ENCODE peak calls at places on chromosomes 3 and 15, in seven cellular contexts. U is GM23248, W is PC-3, G is GM23338, L is HCT116, V is hepatocyte, N is neural progenitor cell. E is an unnamed sample.

GRCh38 chr3:117399311-117400068 is 689.9 kb downstream of the TUSC7 start:
- DNase-seq in N (peak), L (no peak), U (peak), G (peak), W (no peak), V (no peak), E (no peak)

GRCh38 chr3:139935866-139936817 is 1.2 kb downstream of the CLSTN2 start:
- DNase-seq in U (peak), L (no peak), G (peak), W (no peak), V (peak), N (peak), E (no peak)

GRCh38 chr3:14322001-14322400 is 80.4 kb upstream of the SLC6A6 start:
- DNase-seq in V (no peak), U (no peak), W (no peak), L (no peak), G (no peak), N (no peak), E (no peak)

GRCh38 chr3:48478631-48479555 is 25.1 kb downstream of the SHISA5 start:
- DNase-seq in N (no peak), U (no peak), L (no peak), W (no peak), G (no peak), V (no peak), E (peak)

GRCh38 chr3:54941690-54942362 is 14.0 kb upstream of the LRTM1 start:
- DNase-seq in V (no peak), G (no peak), L (no peak), N (no peak), U (no peak), W (no peak), E (no peak)

GRCh38 chr15:83094592-83094991 is 12.9 kb upstream of the TM6SF1 start:
- DNase-seq in N (no peak), L (no peak), U (no peak), G (no peak), V (no peak), W (no peak), E (no peak)

GRCh38 chr15:57424628-57425405 is 48.5 kb downstream of the CGNL1 start:
- DNase-seq in L (no peak), W (no peak), N (no peak), G (no peak), U (no peak), V (no peak), E (no peak)

GRCh38 chr3:28322464-28322863 is 26.1 kb upstream of the ZCWPW2 start:
- DNase-seq in N (no peak), V (no peak), L (no peak), G (no peak), U (peak), W (peak), E (no peak)

GRCh38 chr3:96994995-96995394 is 180.6 kb downstream of the EPHA6 start:
- DNase-seq in N (no peak), G (no peak), U (no peak), L (no peak), V (no peak), W (no peak), E (no peak)

GRCh38 chr15:101156509-101157159 is 95.2 kb downstream of the CHSY1 start:
- DNase-seq in G (no peak), V (no peak), L (no peak), W (no peak), N (no peak), U (no peak), E (no peak)

GRCh38 chr3:47994180-47994579 is 22.0 kb downstream of the MAP4 start:
- DNase-seq in V (no peak), L (no peak), U (no peak), G (no peak), N (no peak), W (no peak), E (no peak)

GRCh38 chr3:85785766-85786165 is 827.0 kb downstream of the CADM2 start:
- DNase-seq in U (no peak), G (no peak), V (no peak), L (no peak), N (no peak), W (peak), E (no peak)

GRCh38 chr3:108497271-108497670 is 13.1 kb downstream of the MYH15 start:
- DNase-seq in N (no peak), V (no peak), G (no peak), L (no peak), W (no peak), U (no peak), E (no peak)

GRCh38 chr15:40828447-40829036 is at the start of gene PPP1R14D:
- DNase-seq in G (no peak), N (no peak), U (no peak), V (no peak), W (no peak), L (no peak), E (no peak)

GRCh38 chr3:147414369-147415135 is 5.4 kb downstream of the ZIC1 start:
- DNase-seq in L (no peak), N (peak), G (no peak), V (no peak), W (no peak), U (no peak), E (no peak)

GRCh38 chr3:101038393-101038792 is 45.2 kb upstream of the ABI3BP start:
- DNase-seq in G (no peak), N (no peak), V (no peak), U (peak), L (no peak), W (no peak), E (peak)

GRCh38 chr15:51450001-51450400 is 108.5 kb downstream of the GLDN start:
- DNase-seq in G (no peak), U (peak), L (peak), N (no peak), W (peak), V (no peak), E (no peak)

GRCh38 chr3:126481808-126482502 is 6.3 kb upstream of the ZXDC start:
- DNase-seq in U (peak), W (no peak), L (no peak), V (peak), N (no peak), G (no peak), E (no peak)

GRCh38 chr15:69562564-69562963 is 109.9 kb downstream of the RPLP1 start:
- DNase-seq in V (peak), W (no peak), U (no peak), L (no peak), G (no peak), N (no peak), E (no peak)

GRCh38 chr3:105700575-105700974 is 168.2 kb downstream of the CBLB start:
- DNase-seq in U (peak), L (no peak), V (no peak), G (no peak), W (peak), N (no peak), E (no peak)

GRCh38 chr3:52742418-52743041 is 28.2 kb downstream of the NEK4 start:
- DNase-seq in V (peak), U (peak), L (peak), N (peak), W (peak), G (peak), E (peak)

GRCh38 chr15:31034152-31034551 is 42.7 kb upstream of the MTMR10 start:
- DNase-seq in W (peak), N (no peak), G (no peak), L (no peak), V (peak), U (peak), E (no peak)

GRCh38 chr15:70356062-70356860 is 258.5 kb upstream of the TLE3 start:
- DNase-seq in V (no peak), G (no peak), W (no peak), U (no peak), L (no peak), N (no peak), E (no peak)

GRCh38 chr15:42474857-42475256 is 16.1 kb downstream of the ZNF106 start:
- DNase-seq in L (no peak), U (no peak), W (no peak), G (no peak), N (no peak), V (no peak), E (no peak)

GRCh38 chr15:42465520-42466259 is 25.3 kb downstream of the ZNF106 start:
- DNase-seq in L (no peak), G (no peak), V (no peak), U (no peak), N (no peak), W (no peak), E (no peak)

DNA sequence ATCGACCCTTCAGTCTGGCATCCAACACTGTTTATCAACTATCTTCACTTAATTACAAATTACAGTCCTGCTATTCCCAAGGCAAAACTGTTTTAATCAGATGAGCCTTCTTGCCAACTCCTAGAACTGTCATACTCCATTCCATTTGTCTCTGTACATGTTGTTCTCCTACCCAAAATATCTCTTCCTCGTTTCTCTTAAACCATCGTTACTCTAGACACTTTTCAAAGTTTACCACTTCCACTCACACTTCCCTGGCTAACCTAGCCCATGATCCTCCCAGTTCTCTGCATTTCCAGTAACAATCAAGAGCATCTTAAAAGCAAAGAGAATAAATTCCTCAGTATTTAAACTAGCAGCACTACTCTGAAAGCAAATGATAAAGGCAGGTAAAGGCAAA is 19.9 kb downstream of the ZNF106 start:
- DNase-seq in L (no peak), V (no peak), U (no peak), G (no peak), N (no peak), W (no peak), E (no peak)
- TF ChIP-seq EZH2phosphoT487 in L (no peak), V (no peak), U (no peak), G (no peak), N (no peak), W (no peak), E (no peak)

DNA sequence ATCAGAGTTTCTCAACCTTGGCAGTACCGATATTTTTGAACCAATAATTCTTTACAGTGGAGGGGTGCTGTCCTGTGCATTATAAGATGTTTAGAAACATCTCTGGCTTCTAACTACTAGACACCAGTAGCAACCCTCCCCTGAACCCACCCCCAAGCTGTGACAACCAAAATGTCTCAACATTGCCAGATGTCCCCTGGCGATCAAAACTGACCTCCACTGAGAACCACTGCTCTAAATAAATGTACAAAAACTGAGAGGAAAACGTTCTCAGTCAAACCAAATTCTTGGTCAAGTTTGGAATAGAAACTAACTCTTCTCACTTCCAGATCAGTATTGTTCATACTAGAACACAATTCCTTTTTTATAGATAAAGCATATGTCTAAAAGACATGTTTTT is 58.5 kb downstream of the GPR160 start:
- DNase-seq in U (no peak), W (no peak), V (no peak), N (no peak), L (no peak), G (no peak), E (no peak)
- H3K4me2 ChIP-seq in U (no peak), W (no peak), V (no peak), N (no peak), L (no peak), G (no peak), E (no peak)

GRCh38 chr15:88741046-88741445 is 62.2 kb upstream of the ACAN start:
- DNase-seq in L (no peak), N (no peak), U (no peak), V (no peak), G (no peak), W (no peak), E (no peak)

GRCh38 chr15:88742161-88742560 is 61.1 kb upstream of the ACAN start:
- DNase-seq in G (no peak), V (no peak), L (no peak), N (no peak), U (no peak), W (no peak), E (no peak)

GRCh38 chr15:88739541-88739940 is 63.7 kb upstream of the ACAN start:
- DNase-seq in U (no peak), N (no peak), V (no peak), W (no peak), L (no peak), G (no peak), E (no peak)

GRCh38 chr15:88740356-88740755 is 62.9 kb upstream of the ACAN start:
- DNase-seq in N (no peak), G (no peak), V (no peak), W (no peak), L (no peak), U (no peak), E (no peak)

DNA sequence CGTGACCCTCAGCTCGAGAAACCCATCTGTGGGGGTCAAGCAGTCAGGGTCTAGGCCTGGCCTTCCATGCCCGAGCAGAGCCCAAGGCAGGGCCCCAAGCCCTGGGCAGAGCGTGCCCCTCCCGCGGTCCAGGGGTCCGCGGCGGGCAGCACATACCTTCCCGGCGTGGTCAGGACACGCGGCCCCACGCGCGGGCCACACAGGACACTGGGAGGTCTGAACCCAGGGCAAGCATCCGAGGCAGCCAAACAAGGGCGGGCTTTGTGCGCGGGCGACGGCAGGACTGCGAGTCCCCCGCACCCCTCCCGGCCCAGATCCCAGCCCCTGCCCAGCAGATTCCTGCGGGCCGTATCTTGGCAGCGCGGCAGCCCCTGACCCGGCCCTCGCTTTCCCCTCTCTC is 61.6 kb upstream of the ACAN start:
- DNase-seq in L (no peak), W (no peak), U (no peak), V (no peak), N (no peak), G (peak), E (no peak)
- TF ChIP-seq EZH2 in L (no peak), W (no peak), U (no peak), V (no peak), N (no peak), G (no peak), E (no peak)

DNA sequence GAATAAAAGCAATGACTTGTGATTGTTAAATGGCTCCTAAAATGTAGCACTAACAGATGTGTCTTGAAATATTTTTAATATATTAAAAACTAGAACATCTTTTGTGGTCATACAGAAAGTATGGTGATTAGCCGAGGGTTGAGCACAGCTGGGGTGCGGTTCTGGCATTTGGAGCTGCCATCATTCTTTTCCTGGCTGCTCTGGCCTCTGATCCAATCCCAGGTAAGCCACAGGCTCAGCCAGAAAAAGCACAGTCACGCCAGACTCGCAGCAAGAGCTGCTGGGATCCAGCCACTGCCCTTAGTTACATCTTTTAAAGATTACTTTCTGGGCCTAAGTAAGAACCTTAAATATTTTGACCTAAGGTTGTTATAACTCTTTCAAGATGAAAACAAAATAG is 196.8 kb downstream of the PLCL2 start:
- DNase-seq in G (no peak), L (no peak), V (no peak), U (no peak), W (no peak), N (no peak), E (no peak)
- TF ChIP-seq EZH2phosphoT487 in G (no peak), L (no peak), V (no peak), U (no peak), W (no peak), N (no peak), E (no peak)

GRCh38 chr3:11591006-11591360 is 52.7 kb downstream of the VGLL4 start:
- DNase-seq in V (no peak), U (peak), N (no peak), G (no peak), L (no peak), W (no peak), E (no peak)
- H3K4me2 ChIP-seq in V (peak), U (peak), N (peak), G (peak), L (peak), W (no peak), E (no peak)

GRCh38 chr3:56467108-56467507 is 1.2 kb downstream of the ERC2 start:
- DNase-seq in L (no peak), V (peak), N (peak), U (no peak), W (peak), G (peak), E (no peak)
- TF ChIP-seq EZH2 in L (no peak), V (no peak), N (no peak), U (no peak), W (no peak), G (no peak), E (no peak)

GRCh38 chr15:48992545-48992944 is 28.8 kb upstream of the SHC4 start:
- DNase-seq in G (no peak), V (no peak), U (no peak), W (no peak), N (no peak), L (no peak), E (no peak)
- TF ChIP-seq EZH2phosphoT487 in G (no peak), V (no peak), U (no peak), W (no peak), N (no peak), L (no peak), E (no peak)

DNA sequence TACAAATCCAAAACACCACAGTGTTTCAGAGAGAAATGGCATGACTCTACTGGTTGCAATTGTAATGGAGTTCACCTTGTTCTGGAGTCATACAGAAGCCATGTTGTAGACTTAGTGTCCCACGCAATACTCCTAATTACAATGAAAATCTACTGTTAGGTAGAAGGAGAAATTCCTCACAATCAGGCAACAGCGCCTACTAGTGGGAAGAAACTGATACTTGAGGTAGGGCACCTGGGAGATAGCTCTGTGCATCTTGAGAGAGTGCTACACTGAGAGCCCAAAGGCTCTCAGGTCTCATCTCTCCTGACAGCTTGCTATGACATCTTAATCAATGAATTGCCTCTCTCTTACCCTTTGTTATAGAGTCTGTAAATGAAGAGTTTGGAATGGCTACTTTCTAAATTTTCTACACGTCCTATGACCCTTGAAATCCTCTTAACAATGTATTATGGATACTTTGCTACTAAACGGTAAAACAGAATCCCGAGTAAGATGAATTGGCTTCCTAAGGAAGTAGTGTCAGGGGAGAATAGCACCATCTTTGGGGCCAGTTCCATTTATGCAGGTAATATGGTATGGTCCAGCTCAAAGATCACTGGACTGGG is 422.7 kb upstream of the TPRG1 start:
- DNase-seq in V (no peak), U (peak), W (peak), N (peak), L (peak), G (peak), E (peak)
- H3K4me2 ChIP-seq in V (no peak), U (no peak), W (no peak), N (no peak), L (no peak), G (no peak), E (no peak)

GRCh38 chr3:125401402-125401801 is 26.3 kb upstream of the ZNF148 start:
- DNase-seq in U (peak), V (no peak), L (no peak), G (no peak), N (no peak), W (no peak), E (no peak)

GRCh38 chr3:125403789-125404188 is 28.7 kb upstream of the ZNF148 start:
- DNase-seq in L (no peak), W (no peak), N (no peak), G (peak), U (peak), V (no peak), E (no peak)

GRCh38 chr3:125410922-125411321 is 35.8 kb upstream of the ZNF148 start:
- DNase-seq in U (no peak), V (no peak), N (no peak), G (no peak), W (no peak), L (no peak), E (no peak)

DNA sequence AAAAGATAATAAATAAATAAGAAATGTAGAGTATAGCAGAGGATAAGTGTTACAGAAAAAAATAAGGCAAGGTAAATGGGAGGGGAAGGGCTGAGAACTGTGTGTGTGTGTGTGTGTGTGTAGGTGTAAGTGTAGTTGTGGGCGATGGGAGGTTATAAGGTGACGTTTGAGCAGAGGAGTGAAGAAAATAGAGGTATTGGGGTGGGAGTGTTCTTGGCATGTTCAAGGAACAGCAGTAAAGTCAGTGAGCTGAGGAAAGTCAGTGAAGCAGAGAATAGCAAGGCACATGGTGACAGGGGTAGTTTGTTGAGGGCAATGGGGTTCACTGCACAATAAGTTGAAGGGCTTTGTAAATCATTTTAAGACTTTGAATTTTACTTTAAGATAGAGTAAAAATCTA is 30.9 kb upstream of the ZNF148 start:
- DNase-seq in V (no peak), L (no peak), U (no peak), W (no peak), G (no peak), N (no peak), E (no peak)
- TF ChIP-seq EZH2 in V (no peak), L (no peak), U (no peak), W (no peak), G (no peak), N (no peak), E (no peak)

E was measured in MM.1S.